ENCODE peak calls at places on chromosome 16, in five cellular contexts. One of them, this sample, is unnamed.
A peak's percentile ranks its signal among the peaks of the same experiment; 100 is the strongest.

GRCh38 chr16:28193530-28194423 is 18.0 kb downstream of the XPO6 start:
- DNase-seq in CD8-positive, alpha-beta T cell: peak; percentile 42
- DNase-seq in uterus: no peak
- DNase-seq in CD8-positive, alpha-beta memory T cell: peak; percentile 54
- DNase-seq in MM.1S: no peak
- DNase-seq in this sample: peak; percentile 66

GRCh38 chr16:67537636-67538591 is 9.3 kb downstream of the RIPOR1 start:
- DNase-seq in CD8-positive, alpha-beta T cell: peak; percentile 60
- DNase-seq in uterus: peak; percentile 58
- DNase-seq in CD8-positive, alpha-beta memory T cell: peak; percentile 86
- DNase-seq in MM.1S: peak; percentile 36
- DNase-seq in this sample: no peak

GRCh38 chr16:30407794-30408534 is 558 bp downstream of the ZNF771 start:
- DNase-seq in CD8-positive, alpha-beta T cell: no peak
- DNase-seq in uterus: no peak
- DNase-seq in CD8-positive, alpha-beta memory T cell: no peak
- DNase-seq in MM.1S: no peak
- DNase-seq in this sample: no peak

GRCh38 chr16:88975511-88976061 is 1.4 kb downstream of the CBFA2T3 start:
- DNase-seq in CD8-positive, alpha-beta T cell: no peak
- DNase-seq in uterus: no peak
- DNase-seq in CD8-positive, alpha-beta memory T cell: no peak
- DNase-seq in MM.1S: peak; percentile 18
- DNase-seq in this sample: no peak

GRCh38 chr16:8776193-8776592 is 21.2 kb downstream of the TMEM186 start:
- DNase-seq in CD8-positive, alpha-beta T cell: no peak
- DNase-seq in uterus: no peak
- DNase-seq in CD8-positive, alpha-beta memory T cell: no peak
- DNase-seq in MM.1S: no peak
- DNase-seq in this sample: peak; percentile 64

GRCh38 chr16:47565454-47565853 is 104.3 kb downstream of the PHKB start:
- DNase-seq in CD8-positive, alpha-beta T cell: no peak
- DNase-seq in uterus: no peak
- DNase-seq in CD8-positive, alpha-beta memory T cell: no peak
- DNase-seq in MM.1S: no peak
- DNase-seq in this sample: peak; percentile 17

GRCh38 chr16:10878328-10878643 is 1.3 kb downstream of the CIITA start:
- DNase-seq in CD8-positive, alpha-beta T cell: no peak
- DNase-seq in uterus: no peak
- DNase-seq in CD8-positive, alpha-beta memory T cell: no peak
- DNase-seq in MM.1S: no peak
- DNase-seq in this sample: no peak

GRCh38 chr16:49620868-49621239 is 235.1 kb downstream of the ZNF423 start:
- DNase-seq in CD8-positive, alpha-beta T cell: no peak
- DNase-seq in uterus: peak; percentile 20
- DNase-seq in CD8-positive, alpha-beta memory T cell: no peak
- DNase-seq in MM.1S: no peak
- DNase-seq in this sample: no peak

GRCh38 chr16:67847064-67847861 is at the start of gene CENPT:
- DNase-seq in CD8-positive, alpha-beta T cell: peak; percentile 63
- DNase-seq in uterus: peak; percentile 47
- DNase-seq in CD8-positive, alpha-beta memory T cell: no peak
- DNase-seq in MM.1S: peak; percentile 70
- DNase-seq in this sample: peak; percentile 79

GRCh38 chr16:65832269-65832668 is 534.2 kb upstream of the CDH5 start:
- DNase-seq in CD8-positive, alpha-beta T cell: no peak
- DNase-seq in uterus: no peak
- DNase-seq in CD8-positive, alpha-beta memory T cell: no peak
- DNase-seq in MM.1S: no peak
- DNase-seq in this sample: no peak

GRCh38 chr16:57628008-57628781 is at the start of gene ADGRG1:
- DNase-seq in CD8-positive, alpha-beta T cell: peak; percentile 35
- DNase-seq in uterus: peak; percentile 92
- DNase-seq in CD8-positive, alpha-beta memory T cell: peak; percentile 64
- DNase-seq in MM.1S: no peak
- DNase-seq in this sample: peak; percentile 44

GRCh38 chr16:84095466-84095865 is 21.3 kb downstream of the MBTPS1 start:
- DNase-seq in CD8-positive, alpha-beta T cell: no peak
- DNase-seq in uterus: no peak
- DNase-seq in CD8-positive, alpha-beta memory T cell: no peak
- DNase-seq in MM.1S: no peak
- DNase-seq in this sample: no peak

GRCh38 chr16:24221219-24221618 is 34.9 kb upstream of the CACNG3 start:
- DNase-seq in CD8-positive, alpha-beta T cell: no peak
- DNase-seq in uterus: no peak
- DNase-seq in CD8-positive, alpha-beta memory T cell: no peak
- DNase-seq in MM.1S: no peak
- DNase-seq in this sample: no peak

GRCh38 chr16:70683146-70683944 is 2.5 kb downstream of the MTSS2 start:
- DNase-seq in CD8-positive, alpha-beta T cell: no peak
- DNase-seq in uterus: no peak
- DNase-seq in CD8-positive, alpha-beta memory T cell: no peak
- DNase-seq in MM.1S: no peak
- DNase-seq in this sample: no peak

GRCh38 chr16:48317614-48318013 is 67.6 kb downstream of the SIAH1 start:
- DNase-seq in CD8-positive, alpha-beta T cell: no peak
- DNase-seq in uterus: no peak
- DNase-seq in CD8-positive, alpha-beta memory T cell: no peak
- DNase-seq in MM.1S: peak; percentile 26
- DNase-seq in this sample: no peak

GRCh38 chr16:65118866-65119265 is 3.0 kb downstream of the CDH11 start:
- DNase-seq in CD8-positive, alpha-beta T cell: no peak
- DNase-seq in uterus: peak; percentile 27
- DNase-seq in CD8-positive, alpha-beta memory T cell: no peak
- DNase-seq in MM.1S: no peak
- DNase-seq in this sample: no peak

GRCh38 chr16:89581045-89581695 is 5.6 kb downstream of the CPNE7 start:
- DNase-seq in CD8-positive, alpha-beta T cell: no peak
- DNase-seq in uterus: no peak
- DNase-seq in CD8-positive, alpha-beta memory T cell: no peak
- DNase-seq in MM.1S: no peak
- DNase-seq in this sample: no peak

GRCh38 chr16:49431591-49432290 is 58.1 kb downstream of the C16orf78 start:
- DNase-seq in CD8-positive, alpha-beta T cell: no peak
- DNase-seq in uterus: no peak
- DNase-seq in CD8-positive, alpha-beta memory T cell: no peak
- DNase-seq in MM.1S: no peak
- DNase-seq in this sample: no peak

GRCh38 chr16:76194621-76195015 is 82.6 kb upstream of the CNTNAP4 start:
- DNase-seq in CD8-positive, alpha-beta T cell: no peak
- DNase-seq in uterus: no peak
- DNase-seq in CD8-positive, alpha-beta memory T cell: no peak
- DNase-seq in MM.1S: no peak
- DNase-seq in this sample: no peak

GRCh38 chr16:15396948-15397594 is 1.5 kb downstream of the MPV17L start:
- DNase-seq in CD8-positive, alpha-beta T cell: no peak
- DNase-seq in uterus: no peak
- DNase-seq in CD8-positive, alpha-beta memory T cell: no peak
- DNase-seq in MM.1S: no peak
- DNase-seq in this sample: no peak

GRCh38 chr16:31111881-31112466 is 3.8 kb downstream of the BCKDK start:
- DNase-seq in CD8-positive, alpha-beta T cell: no peak
- DNase-seq in uterus: no peak
- DNase-seq in CD8-positive, alpha-beta memory T cell: no peak
- DNase-seq in MM.1S: no peak
- DNase-seq in this sample: no peak

GRCh38 chr16:50842589-50842988 is 100.7 kb downstream of the CYLD start:
- DNase-seq in CD8-positive, alpha-beta T cell: no peak
- DNase-seq in uterus: no peak
- DNase-seq in CD8-positive, alpha-beta memory T cell: no peak
- DNase-seq in MM.1S: no peak
- DNase-seq in this sample: no peak

GRCh38 chr16:65281636-65282035 is 159.8 kb upstream of the CDH11 start:
- DNase-seq in CD8-positive, alpha-beta T cell: no peak
- DNase-seq in uterus: no peak
- DNase-seq in CD8-positive, alpha-beta memory T cell: no peak
- DNase-seq in MM.1S: no peak
- DNase-seq in this sample: no peak

GRCh38 chr16:57529324-57530103 is 6.9 kb downstream of the CCDC102A start:
- DNase-seq in CD8-positive, alpha-beta T cell: no peak
- DNase-seq in uterus: peak; percentile 19
- DNase-seq in CD8-positive, alpha-beta memory T cell: peak; percentile 41
- DNase-seq in MM.1S: no peak
- DNase-seq in this sample: peak; percentile 45

GRCh38 chr16:22018559-22018958 is 10.6 kb downstream of the MOSMO start:
- DNase-seq in CD8-positive, alpha-beta T cell: no peak
- DNase-seq in uterus: no peak
- DNase-seq in CD8-positive, alpha-beta memory T cell: no peak
- DNase-seq in MM.1S: no peak
- DNase-seq in this sample: peak; percentile 58

GRCh38 chr16:4548124-4548523 is 8.0 kb upstream of the C16orf96 start:
- DNase-seq in CD8-positive, alpha-beta T cell: no peak
- DNase-seq in uterus: no peak
- DNase-seq in CD8-positive, alpha-beta memory T cell: no peak
- DNase-seq in MM.1S: peak; percentile 27
- DNase-seq in this sample: peak; percentile 49
- H3K27me3 ChIP-seq in CD8-positive, alpha-beta T cell: no peaks in the 10 kb centered on the region
- H3K27me3 ChIP-seq in uterus: no peaks in the 10 kb centered on the region
- H3K27me3 ChIP-seq in CD8-positive, alpha-beta memory T cell: no peaks in the 10 kb centered on the region
- H3K27me3 ChIP-seq in MM.1S: no peaks in the 10 kb centered on the region
- H3K27me3 ChIP-seq in this sample: no peaks in the 10 kb centered on the region

GRCh38 chr16:3328643-3329042 is 23.3 kb downstream of the ZNF75A start:
- DNase-seq in CD8-positive, alpha-beta T cell: no peak
- DNase-seq in uterus: no peak
- DNase-seq in CD8-positive, alpha-beta memory T cell: no peak
- DNase-seq in MM.1S: no peak
- DNase-seq in this sample: peak; percentile 89
- H3K9me3 ChIP-seq in CD8-positive, alpha-beta T cell: no peaks in the 10 kb centered on the region
- H3K9me3 ChIP-seq in uterus: no peaks in the 10 kb centered on the region
- H3K9me3 ChIP-seq in CD8-positive, alpha-beta memory T cell: no peaks in the 10 kb centered on the region
- H3K9me3 ChIP-seq in MM.1S: no peaks in the 10 kb centered on the region
- H3K9me3 ChIP-seq in this sample: no peaks in the 10 kb centered on the region

DNA sequence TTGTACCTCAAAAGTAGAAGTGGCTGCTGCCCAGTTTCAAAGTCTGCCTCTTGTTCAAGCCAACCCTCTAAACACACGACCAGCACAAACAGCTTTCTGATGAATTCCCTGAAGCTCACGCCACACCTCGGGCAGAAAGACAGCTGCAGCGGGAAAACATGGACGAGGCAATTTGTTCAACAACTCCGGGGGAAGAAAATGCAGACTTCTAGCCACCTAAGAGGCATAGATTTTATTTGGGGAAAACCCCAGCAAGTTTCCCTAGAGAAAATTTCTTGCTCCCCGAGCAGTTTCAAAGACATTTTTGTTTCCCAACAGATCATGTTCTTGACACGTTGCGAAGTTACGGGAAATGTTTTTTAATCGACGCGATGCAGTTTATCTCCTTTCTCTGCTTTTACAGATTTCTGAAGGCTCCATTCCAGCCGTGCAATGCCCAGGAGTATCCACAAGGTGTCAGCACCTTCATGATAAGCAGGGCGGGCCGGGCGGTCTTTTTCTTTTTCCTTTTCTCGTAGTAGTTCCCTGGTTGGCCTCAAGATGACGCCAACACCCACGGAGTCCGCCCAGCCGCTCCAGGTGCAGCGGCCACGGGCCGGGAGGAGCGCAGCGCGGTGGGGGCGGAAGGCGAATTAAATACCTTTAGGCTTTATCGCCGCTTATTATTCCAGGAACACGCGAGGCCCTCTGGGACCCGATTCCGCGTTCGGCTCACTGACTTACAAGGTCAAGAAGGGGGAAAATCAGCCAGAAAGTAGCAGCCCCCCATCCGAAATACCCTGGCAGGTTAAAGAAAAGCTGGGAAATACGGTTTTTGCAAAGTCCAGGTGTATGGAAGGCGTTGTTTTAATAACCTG is 2.9 kb upstream of the FOXC2 start:
- DNase-seq in CD8-positive, alpha-beta T cell: peak; percentile 86
- DNase-seq in uterus: peak; percentile 88
- DNase-seq in CD8-positive, alpha-beta memory T cell: peak; percentile 89
- DNase-seq in MM.1S: peak; percentile 73
- DNase-seq in this sample: peak; percentile 83
- H3K27me3 ChIP-seq in CD8-positive, alpha-beta T cell: peaks cover 25% of the 10 kb centered on the region
- H3K27me3 ChIP-seq in uterus: peaks cover 26% of the 10 kb centered on the region
- H3K27me3 ChIP-seq in CD8-positive, alpha-beta memory T cell: peaks cover 32% of the 10 kb centered on the region
- H3K27me3 ChIP-seq in MM.1S: peaks cover 66% of the 10 kb centered on the region
- H3K27me3 ChIP-seq in this sample: peaks cover 23% of the 10 kb centered on the region

DNA sequence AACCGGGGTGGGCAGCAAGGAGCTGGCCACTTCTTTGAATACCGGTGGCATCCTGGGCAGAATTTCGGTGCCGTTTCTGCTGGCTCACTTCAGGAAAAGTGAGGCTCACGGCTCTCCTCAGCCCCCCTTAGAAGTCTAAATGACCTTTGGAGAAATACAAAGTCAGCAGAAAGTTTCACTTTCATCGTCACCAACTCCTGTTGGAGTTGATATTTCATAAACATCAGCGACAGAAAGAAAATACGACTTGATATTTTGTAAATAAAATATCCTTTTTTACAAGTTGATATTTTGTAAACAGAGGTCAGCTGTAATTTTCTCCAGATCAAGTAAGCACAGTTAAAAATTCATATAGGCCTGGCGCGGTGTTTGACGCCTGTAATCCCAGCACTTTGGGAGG is 781 bp downstream of the ZNF75A start:
- DNase-seq in CD8-positive, alpha-beta T cell: no peak
- DNase-seq in uterus: no peak
- DNase-seq in CD8-positive, alpha-beta memory T cell: no peak
- DNase-seq in MM.1S: no peak
- DNase-seq in this sample: no peak
- H3K9me3 ChIP-seq in CD8-positive, alpha-beta T cell: peaks cover 17% of the 10 kb centered on the region
- H3K9me3 ChIP-seq in uterus: peaks cover 61% of the 10 kb centered on the region
- H3K9me3 ChIP-seq in CD8-positive, alpha-beta memory T cell: peaks cover 19% of the 10 kb centered on the region
- H3K9me3 ChIP-seq in MM.1S: no peaks in the 10 kb centered on the region
- H3K9me3 ChIP-seq in this sample: peaks cover 5% of the 10 kb centered on the region

DNA sequence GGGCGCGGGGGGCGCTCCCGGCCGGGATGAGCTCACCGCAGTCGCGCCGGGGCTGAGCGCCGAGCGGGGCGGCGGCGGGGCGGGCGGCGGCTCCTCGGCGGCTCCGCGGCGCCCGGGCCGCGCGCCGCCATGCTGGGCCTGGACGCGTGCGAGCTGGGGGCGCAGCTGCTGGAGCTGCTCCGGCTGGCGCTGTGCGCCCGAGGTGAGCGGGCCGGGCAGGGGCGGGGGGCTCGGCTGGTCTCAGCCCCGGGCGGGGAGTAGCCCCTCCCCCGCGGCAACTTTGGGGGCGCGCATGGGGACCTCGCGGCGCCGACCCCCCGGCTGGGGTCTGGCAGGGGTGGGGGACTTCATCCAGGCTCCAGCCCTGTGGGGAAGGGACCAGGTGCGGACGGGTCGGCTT is at the start of gene ARHGDIG:
- DNase-seq in CD8-positive, alpha-beta T cell: no peak
- DNase-seq in uterus: no peak
- DNase-seq in CD8-positive, alpha-beta memory T cell: no peak
- DNase-seq in MM.1S: no peak
- DNase-seq in this sample: no peak
- H3K27me3 ChIP-seq in CD8-positive, alpha-beta T cell: peaks cover 8% of the 10 kb centered on the region
- H3K27me3 ChIP-seq in uterus: peaks cover 8% of the 10 kb centered on the region
- H3K27me3 ChIP-seq in CD8-positive, alpha-beta memory T cell: peaks cover 14% of the 10 kb centered on the region
- H3K27me3 ChIP-seq in MM.1S: peaks cover 23% of the 10 kb centered on the region
- H3K27me3 ChIP-seq in this sample: no peaks in the 10 kb centered on the region